ENCODE peak calls at places on chromosomes 13 and 19, in five cellular contexts. R is caudate nucleus; J is stimulated activated CD8-positive, alpha-beta memory T cell treated with anti-CD3 and anti-CD28 coated beads, Interleukin-7, amount 100 ng/mL, for 1 hour; M is CD8-positive, alpha-beta memory T cell; N is CMK. Q is an unnamed sample.

GRCh38 chr19:1619094-1619439 is 13.8 kb upstream of the UQCR11 start:
- DNase-seq in R (no peak), N (no peak), J (no peak), M (no peak), Q (no peak)

GRCh38 chr13:101535192-101535746 is 82.8 kb downstream of the ITGBL1 start:
- DNase-seq in R (no peak), N (no peak), M (no peak), J (no peak), Q (no peak)

GRCh38 chr13:66492479-66492878 is 737.7 kb downstream of the PCDH9 start:
- DNase-seq in M (no peak), N (no peak), J (no peak), R (no peak), Q (no peak)

GRCh38 chr13:113948034-113948742 is 25.7 kb downstream of the C13orf46 start:
- DNase-seq in R (no peak), N (no peak), J (no peak), M (no peak), Q (no peak)

GRCh38 chr13:72104656-72105180 is 237.7 kb upstream of the DACH1 start:
- DNase-seq in R (no peak), N (no peak), J (no peak), M (no peak), Q (no peak)

GRCh38 chr19:38233740-38234251 is 9.8 kb upstream of the DPF1 start:
- DNase-seq in N (no peak), R (peak), J (peak), M (peak), Q (peak)

GRCh38 chr19:12364391-12365093 is 941 bp downstream of the ZNF442 start:
- DNase-seq in R (no peak), N (peak), J (no peak), M (no peak), Q (peak)

GRCh38 chr13:98548230-98548629 is 28.7 kb downstream of the STK24 start:
- DNase-seq in J (no peak), M (no peak), N (no peak), R (no peak), Q (no peak)

GRCh38 chr13:100130092-100130491 is 41.2 kb downstream of the PCCA start:
- DNase-seq in J (no peak), R (no peak), N (no peak), M (no peak), Q (no peak)

GRCh38 chr13:113794086-113794485 is 35.1 kb downstream of the TMEM255B start:
- DNase-seq in M (no peak), J (no peak), N (no peak), R (no peak), Q (no peak)

GRCh38 chr19:34120846-34121639 is 51.3 kb upstream of the LSM14A start:
- DNase-seq in M (peak), J (no peak), N (no peak), R (no peak), Q (no peak)

GRCh38 chr13:105530468-105530867 is 1005.0 kb downstream of the EFNB2 start:
- DNase-seq in N (no peak), J (no peak), R (no peak), M (no peak), Q (no peak)

GRCh38 chr19:20611866-20612265 is 46.3 kb upstream of the ZNF737 start:
- DNase-seq in M (no peak), N (no peak), R (no peak), J (no peak), Q (no peak)

GRCh38 chr13:112238436-112238995 is 137.6 kb upstream of the SPACA7 start:
- DNase-seq in R (no peak), N (no peak), J (no peak), M (no peak), Q (no peak)

GRCh38 chr19:39086401-39086800 is 2.2 kb downstream of the ACP7 start:
- DNase-seq in J (no peak), R (no peak), M (no peak), N (no peak), Q (no peak)

GRCh38 chr19:37902668-37903067 is 3.7 kb downstream of the WDR87 start:
- DNase-seq in R (peak), J (peak), M (peak), N (peak), Q (peak)

GRCh38 chr19:13015361-13016231 is 20.3 kb downstream of the NFIX start:
- DNase-seq in J (no peak), N (no peak), M (no peak), R (no peak), Q (no peak)

GRCh38 chr13:110593430-110594130 is 21.8 kb upstream of the NAXD start:
- DNase-seq in M (no peak), R (no peak), J (no peak), N (no peak), Q (no peak)

GRCh38 chr13:97295279-97296182 is 73.4 kb downstream of the MBNL2 start:
- DNase-seq in J (no peak), R (no peak), M (no peak), N (no peak), Q (no peak)

GRCh38 chr19:8607386-8607785 is 3.1 kb downstream of the ADAMTS10 start:
- DNase-seq in N (no peak), M (no peak), R (no peak), J (no peak), Q (no peak)

Q was measured in T47D.